ENCODE peak calls at places on chromosomes 5 and 9, in nine cellular contexts. P is GM13977, Z is HFFc6, I is foreskin fibroblast, W is HFF-Myc, O is progenitor cell of endocrine pancreas, E is neural crest cell, G is A549, B is body of pancreas. Q is an unnamed sample.
A peak's percentile ranks its signal among the peaks of the same experiment; 100 is the strongest.

GRCh38 chr5:160685695-160686094 is 166.3 kb downstream of the ATP10B start:
- DNase-seq in P (peak; percentile 28), Z (no peak), I (no peak), W (no peak), O (no peak), E (no peak), G (peak; percentile 9), B (no peak), Q (peak; percentile 29)

GRCh38 chr9:75457474-75458011 is 369.2 kb downstream of the OSTF1 start:
- DNase-seq in P (no peak), Z (no peak), I (no peak), W (no peak), O (no peak), E (no peak), G (no peak), B (no peak), Q (no peak)

GRCh38 chr5:124395899-124396298 is 350.5 kb downstream of the ZNF608 start:
- DNase-seq in P (no peak), Z (no peak), I (no peak), W (no peak), O (no peak), E (no peak), G (no peak), B (no peak), Q (no peak)

GRCh38 chr9:128940271-128940921 is 7.0 kb downstream of the DOLK start:
- DNase-seq in P (no peak), Z (no peak), I (no peak), W (no peak), O (no peak), E (peak; percentile 23), G (no peak), B (no peak), Q (no peak)

GRCh38 chr9:20663133-20663532 is 20.9 kb upstream of the FOCAD start:
- DNase-seq in P (no peak), Z (no peak), I (no peak), W (no peak), O (no peak), E (no peak), G (no peak), B (no peak), Q (no peak)

GRCh38 chr9:137303893-137304382 is 1.9 kb upstream of the NRARP start:
- DNase-seq in P (no peak), Z (no peak), I (no peak), W (no peak), O (peak; percentile 12), E (no peak), G (no peak), B (peak; percentile 25), Q (no peak)

GRCh38 chr9:114449236-114449635 is 56.0 kb downstream of the WHRN start:
- DNase-seq in P (no peak), Z (no peak), I (no peak), W (no peak), O (no peak), E (no peak), G (no peak), B (no peak), Q (no peak)

GRCh38 chr5:154477382-154478223 is 424 bp downstream of the HAND1 start:
- DNase-seq in P (peak; percentile 48), Z (no peak), I (no peak), W (no peak), O (no peak), E (no peak), G (peak; percentile 25), B (no peak), Q (peak; percentile 49)

GRCh38 chr5:83219495-83219894 is 142.1 kb downstream of the XRCC4 start:
- DNase-seq in P (no peak), Z (no peak), I (no peak), W (no peak), O (no peak), E (no peak), G (no peak), B (no peak), Q (no peak)

GRCh38 chr9:127980706-127981558 is at the start of gene EEIG1:
- DNase-seq in P (peak; percentile 99), Z (peak; percentile 87), I (peak; percentile 92), W (no peak), O (peak; percentile 97), E (peak; percentile 97), G (peak; percentile 85), B (peak; percentile 96), Q (peak; percentile 98)

GRCh38 chr5:112113565-112113964 is 305.5 kb downstream of the EPB41L4A start:
- DNase-seq in P (no peak), Z (no peak), I (no peak), W (no peak), O (no peak), E (no peak), G (no peak), B (no peak), Q (no peak)

GRCh38 chr9:97397220-97397619 is 14.7 kb upstream of the TDRD7 start:
- DNase-seq in P (no peak), Z (peak; percentile 41), I (no peak), W (no peak), O (no peak), E (no peak), G (no peak), B (no peak), Q (no peak)

GRCh38 chr9:6334305-6334704 is 6.1 kb downstream of the TPD52L3 start:
- DNase-seq in P (no peak), Z (no peak), I (no peak), W (no peak), O (no peak), E (no peak), G (no peak), B (no peak), Q (no peak)

GRCh38 chr5:104345513-104345823 is 782.9 kb upstream of the NUDT12 start:
- DNase-seq in P (no peak), Z (no peak), I (no peak), W (no peak), O (no peak), E (no peak), G (no peak), B (no peak), Q (no peak)

GRCh38 chr5:104352954-104353353 is 790.4 kb upstream of the NUDT12 start:
- DNase-seq in P (no peak), Z (no peak), I (no peak), W (no peak), O (no peak), E (no peak), G (no peak), B (no peak), Q (no peak)

GRCh38 chr5:104344809-104345512 is 782.4 kb upstream of the NUDT12 start:
- DNase-seq in P (no peak), Z (no peak), I (peak; percentile 19), W (no peak), O (no peak), E (no peak), G (peak; percentile 15), B (no peak), Q (no peak)

GRCh38 chr5:104347119-104347708 is 784.6 kb upstream of the NUDT12 start:
- DNase-seq in P (no peak), Z (no peak), I (no peak), W (peak; percentile 5), O (no peak), E (no peak), G (peak; percentile 39), B (no peak), Q (no peak)
- TF ChIP-seq CTCF in P (peak; percentile 28), Z (no peak), I (no peak), W (no peak), O (peak; percentile 54), E (peak; percentile 65), G (peak; percentile 29), B (peak; percentile 29), Q (no peak)

DNA sequence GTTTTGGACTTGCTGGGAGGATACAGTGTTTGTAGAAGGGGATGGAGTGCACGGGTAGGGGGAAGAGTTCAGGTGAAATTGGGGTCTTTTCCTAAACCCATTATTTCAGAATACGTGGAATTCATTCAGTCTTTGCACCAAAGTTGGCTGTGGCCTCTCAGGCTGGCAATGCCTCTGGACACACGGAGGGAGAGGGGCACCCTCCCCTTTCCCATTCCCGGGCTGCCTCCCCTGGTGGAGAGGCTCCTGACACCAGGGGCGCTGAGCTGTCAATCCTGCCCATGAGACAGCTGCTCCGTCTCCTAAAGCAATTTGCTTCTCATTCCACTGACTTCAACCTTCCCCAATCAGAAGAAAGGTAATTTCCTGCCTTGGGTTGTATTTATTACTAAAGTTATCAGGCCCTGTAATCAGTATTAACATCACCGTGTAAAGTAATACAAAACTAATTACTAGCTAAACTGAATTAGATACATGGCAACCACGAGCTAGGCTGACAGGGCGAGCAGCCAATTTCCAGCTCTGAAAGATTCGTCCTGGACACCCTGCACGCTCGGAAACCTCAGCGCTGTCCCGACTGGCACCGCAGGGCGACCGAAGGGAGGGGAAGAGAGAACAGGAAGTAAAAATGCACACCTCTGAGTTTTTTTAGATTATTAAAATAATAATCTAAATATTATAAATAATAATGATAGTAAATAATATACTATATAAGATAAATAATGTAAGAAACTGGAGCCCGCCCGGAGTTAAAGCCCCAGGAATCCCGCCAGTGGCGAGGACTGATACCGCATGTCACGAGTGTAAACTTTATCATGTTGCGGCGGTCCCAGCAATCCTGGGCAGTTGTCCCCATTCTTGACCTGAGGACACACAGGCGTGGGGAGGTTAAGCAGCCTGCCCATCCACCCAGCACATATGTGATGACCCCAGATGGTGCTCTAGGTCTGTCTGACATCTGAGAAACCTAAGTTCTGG is 6.9 kb upstream of the OLFM1 start:
- DNase-seq in P (no peak), Z (no peak), I (no peak), W (no peak), O (no peak), E (no peak), G (no peak), B (peak; percentile 1), Q (no peak)
- TF ChIP-seq CTCF in P (no peak), Z (no peak), I (no peak), W (no peak), O (no peak), E (no peak), G (no peak), B (no peak), Q (no peak)

DNA sequence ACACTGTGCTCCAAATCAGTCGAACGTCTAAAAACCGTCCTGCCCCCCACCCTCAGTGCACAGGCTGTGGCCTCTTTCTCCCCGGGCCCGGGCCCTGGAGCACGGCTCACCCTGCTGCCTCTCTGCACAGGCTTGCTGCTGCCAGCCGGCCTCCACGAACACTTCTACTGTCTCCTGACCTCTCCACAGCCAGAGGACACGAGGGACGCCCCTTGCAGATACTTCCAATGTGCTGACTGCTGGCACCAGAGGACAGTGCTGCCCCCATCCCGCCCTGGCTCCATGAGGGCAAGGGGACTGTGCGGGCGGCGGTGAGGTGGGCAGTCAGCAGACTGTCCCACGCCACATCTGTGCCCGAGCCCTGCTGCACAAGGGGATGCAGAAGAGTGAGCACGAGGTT is 174.8 kb downstream of the COL23A1 start:
- DNase-seq in P (no peak), Z (no peak), I (no peak), W (no peak), O (no peak), E (no peak), G (no peak), B (no peak), Q (no peak)
- TF ChIP-seq CTCF in P (no peak), Z (no peak), I (no peak), W (no peak), O (no peak), E (no peak), G (no peak), B (no peak), Q (no peak)

DNA sequence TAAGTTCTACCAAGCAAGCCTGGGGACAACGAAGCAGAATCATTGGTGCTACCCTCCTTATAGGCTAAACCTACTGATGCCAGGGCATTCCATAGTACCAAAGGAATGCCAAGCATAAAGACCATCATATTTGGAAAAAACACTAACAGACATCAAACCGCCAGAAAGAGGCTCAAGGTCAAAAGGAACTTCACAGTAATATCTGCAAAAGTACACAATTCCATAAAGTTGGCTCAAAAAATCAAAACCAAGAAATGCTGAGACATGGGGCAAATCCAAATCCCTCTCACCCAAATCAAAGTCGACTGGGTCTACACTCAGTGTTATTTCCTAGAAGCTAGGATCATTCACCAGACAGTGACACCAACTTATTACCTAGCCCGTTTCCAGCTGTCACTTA is 3.4 kb downstream of the VCP start:
- DNase-seq in P (no peak), Z (no peak), I (no peak), W (no peak), O (no peak), E (no peak), G (no peak), B (no peak), Q (no peak)
- TF ChIP-seq CTCF in P (no peak), Z (no peak), I (no peak), W (no peak), O (no peak), E (no peak), G (no peak), B (no peak), Q (no peak)